ENCODE peak calls at places on chromosomes 5 and 9, in ten cellular contexts. One of them, this sample, is unnamed.

GRCh38 chr9:88056876-88057275 is 81.4 kb downstream of the SPATA31C2 start:
- DNase-seq in A549: no peak
- DNase-seq in pancreas: no peak
- DNase-seq in thyroid gland: no peak
- DNase-seq in Calu3: no peak
- DNase-seq in GM20000: no peak
- DNase-seq in MCF 10A: no peak
- DNase-seq in breast epithelium: no peak
- DNase-seq in GM10248: no peak
- DNase-seq in BE2C: no peak
- DNase-seq in this sample: no peak

GRCh38 chr5:170746952-170747340 is 36.6 kb upstream of the GABRP start:
- DNase-seq in thyroid gland: no peak
- DNase-seq in Calu3: no peak
- DNase-seq in pancreas: no peak
- DNase-seq in BE2C: no peak
- DNase-seq in GM10248: no peak
- DNase-seq in MCF 10A: no peak
- DNase-seq in A549: no peak
- DNase-seq in GM20000: no peak
- DNase-seq in breast epithelium: no peak
- DNase-seq in this sample: no peak

GRCh38 chr5:73447234-73448071 is 1.1 kb downstream of the FOXD1 start:
- DNase-seq in breast epithelium: no peak
- DNase-seq in MCF 10A: peak
- DNase-seq in A549: peak
- DNase-seq in BE2C: peak
- DNase-seq in Calu3: peak
- DNase-seq in thyroid gland: no peak
- DNase-seq in GM20000: peak
- DNase-seq in pancreas: no peak
- DNase-seq in GM10248: no peak
- DNase-seq in this sample: peak

GRCh38 chr9:88746029-88746743 is 211.2 kb downstream of the NXNL2 start:
- DNase-seq in GM10248: no peak
- DNase-seq in Calu3: no peak
- DNase-seq in MCF 10A: peak
- DNase-seq in BE2C: no peak
- DNase-seq in A549: no peak
- DNase-seq in GM20000: no peak
- DNase-seq in thyroid gland: peak
- DNase-seq in pancreas: no peak
- DNase-seq in breast epithelium: no peak
- DNase-seq in this sample: no peak

GRCh38 chr5:54756301-54756700 is 229.1 kb downstream of the ESM1 start:
- DNase-seq in breast epithelium: no peak
- DNase-seq in pancreas: no peak
- DNase-seq in A549: no peak
- DNase-seq in BE2C: no peak
- DNase-seq in Calu3: no peak
- DNase-seq in MCF 10A: no peak
- DNase-seq in GM10248: no peak
- DNase-seq in thyroid gland: no peak
- DNase-seq in GM20000: no peak
- DNase-seq in this sample: no peak

GRCh38 chr5:77781076-77781475 is 4.9 kb upstream of the TBCA start:
- DNase-seq in GM10248: no peak
- DNase-seq in pancreas: no peak
- DNase-seq in Calu3: no peak
- DNase-seq in BE2C: no peak
- DNase-seq in MCF 10A: no peak
- DNase-seq in thyroid gland: no peak
- DNase-seq in GM20000: no peak
- DNase-seq in A549: no peak
- DNase-seq in breast epithelium: no peak
- DNase-seq in this sample: no peak

GRCh38 chr5:173890195-173890951 is 2.2 kb downstream of the CPEB4 start:
- DNase-seq in Calu3: peak
- DNase-seq in MCF 10A: peak
- DNase-seq in A549: peak
- DNase-seq in BE2C: peak
- DNase-seq in pancreas: peak
- DNase-seq in breast epithelium: no peak
- DNase-seq in thyroid gland: peak
- DNase-seq in GM20000: no peak
- DNase-seq in GM10248: no peak
- DNase-seq in this sample: no peak

GRCh38 chr9:126093771-126094170 is 232.9 kb upstream of the MVB12B start:
- DNase-seq in BE2C: peak
- DNase-seq in breast epithelium: no peak
- DNase-seq in GM10248: no peak
- DNase-seq in Calu3: no peak
- DNase-seq in pancreas: no peak
- DNase-seq in MCF 10A: no peak
- DNase-seq in GM20000: no peak
- DNase-seq in A549: no peak
- DNase-seq in thyroid gland: no peak
- DNase-seq in this sample: no peak

GRCh38 chr5:134638760-134639201 is 6.2 kb upstream of the SAR1B start:
- DNase-seq in pancreas: peak
- DNase-seq in A549: no peak
- DNase-seq in MCF 10A: no peak
- DNase-seq in breast epithelium: no peak
- DNase-seq in Calu3: peak
- DNase-seq in GM10248: no peak
- DNase-seq in GM20000: no peak
- DNase-seq in BE2C: no peak
- DNase-seq in thyroid gland: no peak
- DNase-seq in this sample: no peak

GRCh38 chr5:171428168-171428658 is 8.8 kb downstream of the FGF18 start:
- DNase-seq in BE2C: no peak
- DNase-seq in breast epithelium: no peak
- DNase-seq in GM20000: no peak
- DNase-seq in MCF 10A: no peak
- DNase-seq in GM10248: no peak
- DNase-seq in A549: no peak
- DNase-seq in thyroid gland: no peak
- DNase-seq in Calu3: no peak
- DNase-seq in pancreas: no peak
- DNase-seq in this sample: no peak

GRCh38 chr5:217860-218456 is at the start of the genes CCDC127 and SDHA:
- DNase-seq in A549: peak
- DNase-seq in thyroid gland: peak
- DNase-seq in BE2C: peak
- DNase-seq in GM10248: peak
- DNase-seq in MCF 10A: peak
- DNase-seq in Calu3: peak
- DNase-seq in GM20000: peak
- DNase-seq in breast epithelium: peak
- DNase-seq in pancreas: peak
- DNase-seq in this sample: peak

GRCh38 chr5:32099486-32100035 is 74.6 kb downstream of the GOLPH3 start:
- DNase-seq in thyroid gland: no peak
- DNase-seq in breast epithelium: no peak
- DNase-seq in pancreas: no peak
- DNase-seq in A549: no peak
- DNase-seq in MCF 10A: no peak
- DNase-seq in BE2C: peak
- DNase-seq in GM20000: no peak
- DNase-seq in GM10248: no peak
- DNase-seq in Calu3: no peak
- DNase-seq in this sample: no peak

GRCh38 chr5:1749346-1750124 is 50.1 kb downstream of the MRPL36 start:
- DNase-seq in Calu3: no peak
- DNase-seq in pancreas: no peak
- DNase-seq in A549: no peak
- DNase-seq in thyroid gland: no peak
- DNase-seq in breast epithelium: peak
- DNase-seq in MCF 10A: no peak
- DNase-seq in BE2C: no peak
- DNase-seq in GM10248: no peak
- DNase-seq in GM20000: no peak
- DNase-seq in this sample: no peak

GRCh38 chr5:150116667-150117395 is 30.5 kb upstream of the CSF1R start:
- DNase-seq in Calu3: no peak
- DNase-seq in GM10248: no peak
- DNase-seq in thyroid gland: no peak
- DNase-seq in BE2C: no peak
- DNase-seq in pancreas: no peak
- DNase-seq in GM20000: no peak
- DNase-seq in breast epithelium: peak
- DNase-seq in A549: no peak
- DNase-seq in MCF 10A: peak
- DNase-seq in this sample: no peak

GRCh38 chr5:81787843-81788242 is 36.9 kb upstream of the SSBP2 start:
- DNase-seq in GM20000: no peak
- DNase-seq in A549: peak
- DNase-seq in thyroid gland: peak
- DNase-seq in MCF 10A: peak
- DNase-seq in pancreas: peak
- DNase-seq in Calu3: no peak
- DNase-seq in breast epithelium: no peak
- DNase-seq in GM10248: no peak
- DNase-seq in BE2C: no peak
- DNase-seq in this sample: no peak

GRCh38 chr9:34991833-34992375 is 2.4 kb downstream of the DNAJB5 start:
- DNase-seq in pancreas: peak
- DNase-seq in BE2C: no peak
- DNase-seq in GM20000: no peak
- DNase-seq in MCF 10A: peak
- DNase-seq in GM10248: no peak
- DNase-seq in thyroid gland: peak
- DNase-seq in A549: peak
- DNase-seq in Calu3: peak
- DNase-seq in breast epithelium: no peak
- DNase-seq in this sample: peak

DNA sequence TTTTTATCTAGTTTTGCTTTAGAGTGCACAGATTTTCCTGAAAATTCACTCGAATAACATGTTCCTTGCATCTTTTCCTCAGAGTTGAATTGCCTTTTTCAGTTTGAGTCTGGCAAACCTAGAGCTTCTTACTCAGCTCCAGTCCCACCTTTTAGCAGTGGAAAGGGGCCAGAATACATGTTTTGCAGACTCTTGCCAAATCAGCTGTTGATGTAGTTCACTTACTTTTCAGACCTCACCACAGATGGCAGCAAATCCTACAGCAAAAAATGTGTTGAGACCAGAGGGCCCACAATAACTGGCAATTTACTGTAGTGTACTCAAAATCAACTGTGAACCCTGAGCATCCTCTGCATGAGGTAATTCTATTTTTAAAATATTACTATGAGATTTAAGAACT is 545.2 kb upstream of the ACO1 start:
- DNase-seq in Calu3: peak
- DNase-seq in thyroid gland: no peak
- DNase-seq in pancreas: no peak
- DNase-seq in breast epithelium: no peak
- DNase-seq in GM10248: no peak
- DNase-seq in BE2C: no peak
- DNase-seq in MCF 10A: peak
- DNase-seq in A549: no peak
- DNase-seq in GM20000: no peak
- DNase-seq in this sample: no peak
- TF ChIP-seq CTCF in Calu3: no peak
- TF ChIP-seq CTCF in thyroid gland: no peak
- TF ChIP-seq CTCF in pancreas: no peak
- TF ChIP-seq CTCF in breast epithelium: no peak
- TF ChIP-seq CTCF in GM10248: no peak
- TF ChIP-seq CTCF in BE2C: peak
- TF ChIP-seq CTCF in MCF 10A: peak
- TF ChIP-seq CTCF in A549: no peak
- TF ChIP-seq CTCF in GM20000: no peak
- TF ChIP-seq CTCF in this sample: peak

GRCh38 chr9:121703014-121703734 is 51.7 kb downstream of the DAB2IP start:
- DNase-seq in pancreas: no peak
- DNase-seq in BE2C: no peak
- DNase-seq in Calu3: no peak
- DNase-seq in GM10248: no peak
- DNase-seq in breast epithelium: no peak
- DNase-seq in MCF 10A: no peak
- DNase-seq in GM20000: no peak
- DNase-seq in A549: no peak
- DNase-seq in thyroid gland: no peak
- DNase-seq in this sample: no peak
- TF ChIP-seq CTCF in pancreas: no peak
- TF ChIP-seq CTCF in BE2C: peak
- TF ChIP-seq CTCF in Calu3: no peak
- TF ChIP-seq CTCF in GM10248: no peak
- TF ChIP-seq CTCF in breast epithelium: no peak
- TF ChIP-seq CTCF in MCF 10A: no peak
- TF ChIP-seq CTCF in GM20000: peak
- TF ChIP-seq CTCF in A549: peak
- TF ChIP-seq CTCF in thyroid gland: no peak
- TF ChIP-seq CTCF in this sample: no peak

DNA sequence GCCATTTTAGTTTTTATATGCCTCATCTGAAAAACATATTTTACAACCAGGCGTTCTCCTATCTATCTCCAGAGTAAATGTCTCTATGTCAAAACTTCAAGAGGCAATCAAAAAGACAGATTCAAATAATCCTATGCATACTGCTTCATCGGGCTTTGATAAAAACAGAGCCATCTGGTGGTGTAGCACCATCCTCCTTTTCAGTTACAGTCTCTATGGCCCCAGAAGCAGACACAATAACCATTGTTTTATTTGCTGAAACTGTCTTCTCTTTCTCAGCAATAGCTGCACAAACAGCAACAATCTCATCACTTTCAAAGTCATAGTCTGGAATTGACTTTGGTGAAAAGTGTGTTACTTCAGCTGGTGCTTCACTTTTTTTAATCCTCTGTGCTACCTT is 36.3 kb downstream of the PTGER4 start:
- DNase-seq in GM10248: no peak
- DNase-seq in GM20000: no peak
- DNase-seq in BE2C: no peak
- DNase-seq in breast epithelium: no peak
- DNase-seq in pancreas: no peak
- DNase-seq in Calu3: no peak
- DNase-seq in A549: peak
- DNase-seq in thyroid gland: no peak
- DNase-seq in MCF 10A: peak
- DNase-seq in this sample: no peak
- TF ChIP-seq CTCF in GM10248: peak
- TF ChIP-seq CTCF in GM20000: no peak
- TF ChIP-seq CTCF in BE2C: peak
- TF ChIP-seq CTCF in breast epithelium: no peak
- TF ChIP-seq CTCF in pancreas: no peak
- TF ChIP-seq CTCF in Calu3: peak
- TF ChIP-seq CTCF in A549: peak
- TF ChIP-seq CTCF in thyroid gland: no peak
- TF ChIP-seq CTCF in MCF 10A: no peak
- TF ChIP-seq CTCF in this sample: no peak

GRCh38 chr5:115988002-115988401 is 25.7 kb downstream of the LVRN start:
- DNase-seq in Calu3: no peak
- DNase-seq in pancreas: no peak
- DNase-seq in GM20000: no peak
- DNase-seq in GM10248: no peak
- DNase-seq in A549: no peak
- DNase-seq in thyroid gland: no peak
- DNase-seq in MCF 10A: no peak
- DNase-seq in breast epithelium: no peak
- DNase-seq in BE2C: no peak
- DNase-seq in this sample: no peak

GRCh38 chr5:115983519-115983918 is 21.2 kb downstream of the LVRN start:
- DNase-seq in GM20000: no peak
- DNase-seq in breast epithelium: no peak
- DNase-seq in BE2C: no peak
- DNase-seq in pancreas: no peak
- DNase-seq in MCF 10A: no peak
- DNase-seq in A549: no peak
- DNase-seq in Calu3: no peak
- DNase-seq in GM10248: no peak
- DNase-seq in thyroid gland: no peak
- DNase-seq in this sample: no peak

GRCh38 chr5:115986358-115986757 is 24.1 kb downstream of the LVRN start:
- DNase-seq in GM10248: no peak
- DNase-seq in A549: no peak
- DNase-seq in BE2C: no peak
- DNase-seq in breast epithelium: no peak
- DNase-seq in MCF 10A: no peak
- DNase-seq in Calu3: peak
- DNase-seq in pancreas: peak
- DNase-seq in thyroid gland: no peak
- DNase-seq in GM20000: no peak
- DNase-seq in this sample: no peak
- TF ChIP-seq CTCF in GM10248: no peak
- TF ChIP-seq CTCF in A549: no peak
- TF ChIP-seq CTCF in BE2C: no peak
- TF ChIP-seq CTCF in breast epithelium: no peak
- TF ChIP-seq CTCF in MCF 10A: no peak
- TF ChIP-seq CTCF in Calu3: no peak
- TF ChIP-seq CTCF in pancreas: no peak
- TF ChIP-seq CTCF in thyroid gland: no peak
- TF ChIP-seq CTCF in GM20000: no peak
- TF ChIP-seq CTCF in this sample: no peak